ENCODE peak calls at places on chromosome 20, in four cellular contexts. N is HepG2, G is K562, H is A549. S is an unnamed sample.

GRCh38 chr20:32820000-32820697 is 395 bp downstream of the MAPRE1 start:
- DNase-seq in N (peak), G (peak), H (peak), S (peak)

GRCh38 chr20:33251496-33251895 is 15.7 kb downstream of the BPIFA1 start:
- DNase-seq in N (no peak), G (no peak), H (no peak), S (no peak)

GRCh38 chr20:54255157-54255556 is 47.3 kb downstream of the PFDN4 start:
- DNase-seq in N (no peak), G (no peak), H (no peak), S (no peak)

GRCh38 chr20:17024513-17025105 is 202.2 kb upstream of the PCSK2 start:
- DNase-seq in N (peak), G (no peak), H (peak), S (peak)

GRCh38 chr20:11098888-11099287 is 425.1 kb upstream of the JAG1 start:
- DNase-seq in N (no peak), G (no peak), H (no peak), S (peak)

GRCh38 chr20:22999756-23000155 is 35.4 kb upstream of the SSTR4 start:
- DNase-seq in N (no peak), G (no peak), H (peak), S (no peak)

GRCh38 chr20:8473459-8473858 is 341.4 kb downstream of the PLCB1 start:
- DNase-seq in N (no peak), G (no peak), H (no peak), S (no peak)

GRCh38 chr20:17654649-17655285 is 27.3 kb downstream of the RRBP1 start:
- DNase-seq in N (peak), G (peak), H (peak), S (peak)

GRCh38 chr20:19991826-19992225 is 25.3 kb upstream of the NAA20 start:
- DNase-seq in N (no peak), G (no peak), H (no peak), S (no peak)

GRCh38 chr20:33415948-33416347 is 14.6 kb upstream of the CDK5RAP1 start:
- DNase-seq in N (peak), G (peak), H (peak), S (peak)

GRCh38 chr20:40604416-40604815 is 84.6 kb downstream of the MAFB start:
- DNase-seq in N (no peak), G (no peak), H (no peak), S (no peak)

GRCh38 chr20:54382419-54382818 is 93.0 kb upstream of the DOK5 start:
- DNase-seq in N (no peak), G (no peak), H (no peak), S (no peak)

DNA sequence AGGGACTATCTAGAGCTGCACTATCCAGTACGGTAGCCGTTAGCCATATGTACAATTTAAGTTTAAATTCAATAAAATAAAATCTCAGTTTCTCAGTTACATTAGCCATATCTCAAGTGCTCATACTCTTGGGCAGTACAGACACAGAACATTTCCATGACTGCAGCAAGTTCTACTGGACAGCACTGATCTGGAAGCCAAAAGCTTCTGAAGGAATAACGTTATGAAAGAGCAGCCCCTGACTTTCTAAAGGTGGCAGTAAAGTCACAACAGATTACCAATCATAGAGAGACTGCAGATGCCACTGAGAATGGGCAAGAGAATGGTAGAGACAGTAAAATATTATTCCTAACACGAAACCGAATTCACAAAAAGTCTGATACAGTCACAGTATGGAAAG is 36.8 kb downstream of the NDRG3 start:
- DNase-seq in N (no peak), G (no peak), H (no peak), S (no peak)
- TF ChIP-seq JUN in N (no peak), G (no peak), H (no peak), S (no peak)

DNA sequence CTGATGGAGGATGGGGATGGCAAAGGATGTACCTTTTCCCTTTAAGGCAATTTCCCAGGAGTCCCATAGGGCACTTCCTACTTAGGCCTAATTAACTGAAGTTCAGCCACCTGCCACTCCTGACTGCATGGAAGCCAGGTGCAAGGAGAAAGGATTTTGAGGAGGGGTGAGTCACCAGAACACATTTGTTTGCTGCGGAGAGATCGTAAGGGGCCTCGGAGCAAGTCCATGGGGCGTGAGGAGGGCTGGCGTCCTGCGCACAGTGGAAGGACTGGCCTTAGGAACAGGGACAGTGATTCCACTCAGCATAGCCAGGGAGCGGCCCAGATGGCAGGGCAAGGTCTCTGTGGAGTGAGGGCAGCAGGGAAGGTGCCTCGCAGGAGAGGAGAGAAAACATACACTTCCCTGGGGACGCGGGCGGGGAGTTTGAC is 11.8 kb upstream of the MAP1LC3A start:
- DNase-seq in N (no peak), G (no peak), H (no peak), S (no peak)
- TF ChIP-seq HMGXB4 in N (no peak), G (no peak), H (no peak), S (no peak)

GRCh38 chr20:21490105-21490504 is 23.8 kb downstream of the NKX2-2 start:
- DNase-seq in N (no peak), G (no peak), H (no peak), S (no peak)

GRCh38 chr20:21496452-21496851 is 17.4 kb downstream of the NKX2-2 start:
- DNase-seq in N (no peak), G (no peak), H (no peak), S (no peak)

GRCh38 chr20:21498646-21499045 is 15.2 kb downstream of the NKX2-2 start:
- DNase-seq in N (no peak), G (no peak), H (no peak), S (no peak)

GRCh38 chr20:21493049-21493448 is 20.8 kb downstream of the NKX2-2 start:
- DNase-seq in N (no peak), G (no peak), H (no peak), S (no peak)
- TF ChIP-seq JUN in N (no peak), G (no peak), H (no peak), S (no peak)

GRCh38 chr20:57804470-57805250 is 94.8 kb upstream of the PMEPA1 start:
- DNase-seq in N (no peak), G (no peak), H (no peak), S (no peak)

GRCh38 chr20:57807418-57808265 is 97.8 kb upstream of the PMEPA1 start:
- DNase-seq in N (no peak), G (no peak), H (no peak), S (no peak)

GRCh38 chr20:57805784-57806183 is 96.0 kb upstream of the PMEPA1 start:
- DNase-seq in N (no peak), G (no peak), H (no peak), S (no peak)

GRCh38 chr20:57806975-57807374 is 97.2 kb upstream of the PMEPA1 start:
- DNase-seq in N (no peak), G (no peak), H (no peak), S (no peak)

GRCh38 chr20:57806476-57806875 is 96.7 kb upstream of the PMEPA1 start:
- DNase-seq in N (no peak), G (no peak), H (no peak), S (no peak)
- TF ChIP-seq HMGXB4 in N (no peak), G (no peak), H (no peak), S (no peak)

DNA sequence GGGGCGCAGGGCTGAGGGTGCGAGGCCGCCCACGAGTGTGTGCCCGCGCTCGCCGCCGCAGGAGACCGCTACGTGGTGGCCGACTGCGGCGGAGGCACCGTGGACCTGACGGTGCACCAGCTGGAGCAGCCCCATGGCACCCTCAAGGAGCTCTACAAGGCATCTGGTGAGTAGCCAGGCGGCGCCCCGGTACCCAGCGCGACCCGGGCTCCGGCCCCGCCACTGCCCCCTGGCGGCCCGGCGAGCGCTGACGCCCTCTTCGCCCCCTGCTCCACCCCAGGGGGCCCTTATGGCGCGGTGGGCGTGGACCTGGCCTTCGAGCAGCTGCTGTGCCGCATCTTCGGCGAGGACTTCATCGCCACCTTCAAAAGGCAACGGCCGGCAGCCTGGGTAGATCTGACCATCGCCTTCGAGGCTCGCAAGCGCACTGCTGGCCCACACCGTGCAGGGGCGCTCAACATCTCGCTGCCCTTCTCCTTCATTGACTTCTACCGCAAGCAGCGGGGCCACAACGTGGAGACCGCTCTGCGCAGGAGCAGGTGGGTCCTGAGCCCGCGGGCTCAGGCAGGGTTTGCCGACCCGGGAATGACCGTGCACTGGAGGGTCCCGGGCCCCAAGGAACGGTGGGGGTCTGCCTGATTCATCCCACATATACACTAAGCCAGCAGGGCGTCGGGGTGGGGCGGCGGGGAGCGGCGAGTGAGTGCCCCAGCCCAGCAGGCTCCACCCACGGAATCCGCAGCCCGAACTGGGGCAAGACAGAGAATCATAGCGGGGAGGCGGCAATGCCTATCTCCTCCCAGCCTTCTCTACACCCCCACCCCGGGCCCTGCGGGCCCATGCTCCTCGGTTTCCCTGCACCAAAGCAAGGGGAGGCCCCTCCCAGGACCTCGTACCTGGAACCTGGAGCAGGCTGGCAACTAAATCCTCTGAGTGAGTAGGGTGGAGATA is 17.5 kb downstream of the HSPA12B start:
- DNase-seq in N (peak), G (peak), H (peak), S (peak)
- TF ChIP-seq JUN in N (no peak), G (no peak), H (no peak), S (no peak)

DNA sequence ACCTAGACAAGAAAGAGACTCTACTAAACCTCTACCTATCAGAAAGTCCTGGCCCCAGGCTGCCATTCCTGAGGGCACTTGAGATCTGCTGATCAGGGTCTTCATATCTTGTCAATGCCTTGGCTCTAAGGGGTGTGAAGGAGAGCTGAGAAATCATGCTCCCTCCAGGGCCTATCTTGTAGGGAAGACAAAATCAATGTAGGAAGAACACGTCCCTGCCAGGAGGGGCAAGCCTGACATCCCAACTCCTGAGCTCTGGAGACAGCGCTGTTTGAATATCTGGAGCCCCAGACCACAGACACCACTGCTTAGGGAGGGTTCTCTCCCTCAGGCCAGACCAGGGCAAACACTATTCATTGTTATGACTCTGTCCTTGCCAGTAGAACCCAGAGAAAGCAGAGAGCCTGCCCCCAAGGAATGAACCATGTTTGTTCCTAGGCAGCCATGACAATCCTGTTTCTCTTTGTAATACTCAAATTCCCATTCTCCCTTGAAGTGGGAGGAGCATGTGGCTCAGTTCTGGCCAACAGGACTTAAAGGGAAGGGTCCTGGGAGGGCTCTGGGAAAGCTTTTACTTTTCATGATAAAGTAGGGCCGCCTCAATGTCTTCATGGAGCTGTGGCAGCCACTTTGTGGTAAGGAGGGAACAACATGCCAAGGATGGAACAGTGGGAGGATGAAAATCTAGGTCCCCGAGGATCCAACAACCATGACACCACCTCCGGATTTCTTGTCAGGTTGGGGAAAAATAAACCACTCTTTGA is 1.8 kb upstream of the FASTKD5 start:
- DNase-seq in N (peak), G (no peak), H (no peak), S (no peak)
- TF ChIP-seq HMGXB4 in N (no peak), G (no peak), H (no peak), S (no peak)

DNA sequence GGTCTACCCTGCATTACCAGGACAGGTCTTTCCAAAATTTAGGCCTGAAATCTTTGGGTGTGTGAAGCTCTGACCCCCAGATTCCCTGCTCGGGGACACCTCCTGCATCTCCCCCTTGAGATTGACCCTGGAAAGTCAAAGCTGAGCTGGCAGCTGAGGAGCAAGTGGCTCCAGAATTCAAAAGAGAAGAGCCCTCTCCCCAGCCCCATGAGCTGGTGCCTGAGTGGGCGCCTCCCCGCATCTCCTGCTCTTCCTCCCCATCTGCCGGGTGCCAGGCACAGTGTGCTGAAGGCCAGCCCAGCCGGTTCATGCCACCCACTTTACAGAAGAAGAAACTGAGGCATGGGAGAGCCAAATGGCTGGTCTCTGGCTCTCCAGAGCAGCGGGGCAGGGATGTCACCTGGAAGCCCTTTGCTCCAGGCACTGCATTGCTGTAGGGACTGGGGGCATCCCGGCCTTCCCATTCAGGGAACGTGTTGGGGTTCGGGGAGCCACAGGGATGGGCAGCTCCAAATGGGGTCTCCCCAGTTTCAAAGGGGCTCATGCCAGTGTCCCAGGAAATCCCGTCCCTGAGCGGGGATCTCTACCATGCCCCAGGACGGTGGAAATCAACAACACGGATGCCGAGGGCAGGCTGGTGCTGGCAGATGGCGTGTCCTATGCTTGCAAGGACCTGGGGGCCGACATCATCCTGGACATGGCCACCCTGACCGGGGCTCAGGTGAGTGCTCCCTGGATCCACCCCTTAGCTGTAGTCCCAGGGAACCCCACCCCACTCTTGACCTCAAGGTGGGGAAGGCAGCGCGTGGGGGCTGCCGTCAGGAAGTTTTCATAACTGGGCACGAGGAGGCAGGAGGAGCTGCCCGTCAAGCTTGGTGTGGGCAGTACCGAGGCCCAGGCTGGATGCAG is 20.5 kb downstream of the NPEPL1 start:
- DNase-seq in N (no peak), G (no peak), H (no peak), S (peak)
- TF ChIP-seq JUN in N (no peak), G (no peak), H (no peak), S (no peak)

GRCh38 chr20:60228255-60228654 is 270.0 kb downstream of the CDH26 start:
- DNase-seq in N (no peak), G (no peak), H (no peak), S (no peak)
- TF ChIP-seq HMGXB4 in N (no peak), G (no peak), H (no peak), S (no peak)

GRCh38 chr20:7375905-7376304 is 564.4 kb downstream of the HAO1 start:
- DNase-seq in N (peak), G (peak), H (peak), S (no peak)

GRCh38 chr20:7366189-7366588 is 574.1 kb downstream of the HAO1 start:
- DNase-seq in N (no peak), G (no peak), H (no peak), S (no peak)

GRCh38 chr20:7371518-7372158 is 568.6 kb downstream of the HAO1 start:
- DNase-seq in N (no peak), G (no peak), H (no peak), S (no peak)
- TF ChIP-seq JUN in N (no peak), G (no peak), H (no peak), S (no peak)

GRCh38 chr20:38454556-38455473 is 17.8 kb upstream of the RALGAPB start:
- DNase-seq in N (no peak), G (no peak), H (no peak), S (no peak)

GRCh38 chr20:38458314-38458713 is 14.3 kb upstream of the RALGAPB start:
- DNase-seq in N (no peak), G (no peak), H (no peak), S (no peak)

GRCh38 chr20:38450412-38450975 is 15.4 kb upstream of the SNHG17 start:
- DNase-seq in N (no peak), G (no peak), H (no peak), S (no peak)

GRCh38 chr20:38452880-38453624 is 17.9 kb upstream of the SNHG17 start:
- DNase-seq in N (no peak), G (peak), H (no peak), S (no peak)

GRCh38 chr20:38453941-38454340 is 18.7 kb upstream of the RALGAPB start:
- DNase-seq in N (no peak), G (no peak), H (no peak), S (no peak)
- TF ChIP-seq HMGXB4 in N (no peak), G (no peak), H (no peak), S (no peak)

S was measured in WTC11.